ENCODE peak calls at places on chromosomes 6 and 20, in ten cellular contexts. K, S, T, H, I, R, E, P, O and N are unnamed samples.

GRCh38 chr20:20731000-20731944 is 18.8 kb upstream of the RALGAPA2 start:
- DNase-seq in K (no peak), S (no peak), T (no peak), H (no peak), I (no peak), R (no peak), E (no peak), P (peak), O (no peak), N (no peak)

GRCh38 chr6:93566285-93566684 is 146.9 kb upstream of the EPHA7 start:
- DNase-seq in K (no peak), S (no peak), T (no peak), H (no peak), I (no peak), R (no peak), E (no peak), P (no peak), O (no peak), N (no peak)

GRCh38 chr6:34627296-34627695 is 69.3 kb downstream of the ILRUN start:
- DNase-seq in K (no peak), S (no peak), T (no peak), H (no peak), I (no peak), R (no peak), E (no peak), P (no peak), O (no peak), N (no peak)

GRCh38 chr6:126548301-126548700 is 208.4 kb downstream of the CENPW start:
- DNase-seq in K (no peak), S (no peak), T (peak), H (no peak), I (no peak), R (peak), E (no peak), P (peak), O (no peak), N (no peak)

GRCh38 chr6:21200056-21200870 is 393.3 kb upstream of the SOX4 start:
- DNase-seq in K (no peak), S (no peak), T (no peak), H (peak), I (peak), R (no peak), E (no peak), P (no peak), O (no peak), N (no peak)

GRCh38 chr6:161379828-161380598 is 106.2 kb upstream of the AGPAT4 start:
- DNase-seq in K (no peak), S (no peak), T (no peak), H (peak), I (no peak), R (no peak), E (peak), P (peak), O (no peak), N (peak)

GRCh38 chr6:117264487-117265424 is 602 bp upstream of the VGLL2 start:
- DNase-seq in K (no peak), S (no peak), T (no peak), H (no peak), I (peak), R (peak), E (no peak), P (no peak), O (no peak), N (no peak)

GRCh38 chr20:23492292-23492691 is 1.4 kb downstream of the CST8 start:
- DNase-seq in K (no peak), S (no peak), T (no peak), H (no peak), I (no peak), R (no peak), E (no peak), P (no peak), O (no peak), N (no peak)

GRCh38 chr6:147283460-147283859 is 79.2 kb downstream of the STXBP5 start:
- DNase-seq in K (no peak), S (no peak), T (peak), H (no peak), I (no peak), R (no peak), E (no peak), P (peak), O (no peak), N (no peak)

GRCh38 chr6:27133281-27134227 is 113.9 kb upstream of the PRSS16 start:
- DNase-seq in K (peak), S (peak), T (no peak), H (peak), I (peak), R (peak), E (peak), P (peak), O (peak), N (peak)

GRCh38 chr6:25450469-25451198 is 171.5 kb downstream of the CARMIL1 start:
- DNase-seq in K (no peak), S (no peak), T (no peak), H (no peak), I (no peak), R (no peak), E (no peak), P (no peak), O (no peak), N (no peak)

GRCh38 chr20:63402178-63402859 is 41.2 kb upstream of the CHRNA4 start:
- DNase-seq in K (no peak), S (peak), T (no peak), H (no peak), I (peak), R (no peak), E (no peak), P (no peak), O (no peak), N (no peak)

GRCh38 chr20:4633780-4634179 is 87.9 kb upstream of the PRND start:
- DNase-seq in K (no peak), S (peak), T (peak), H (peak), I (no peak), R (peak), E (no peak), P (peak), O (no peak), N (no peak)

GRCh38 chr6:37254881-37255280 is 2.7 kb upstream of the TBC1D22B start:
- DNase-seq in K (no peak), S (no peak), T (no peak), H (no peak), I (no peak), R (no peak), E (no peak), P (no peak), O (no peak), N (no peak)

GRCh38 chr6:130215526-130215925 is 7.2 kb downstream of the SAMD3 start:
- DNase-seq in K (no peak), S (no peak), T (no peak), H (no peak), I (no peak), R (no peak), E (no peak), P (no peak), O (no peak), N (peak)

GRCh38 chr6:15887491-15888461 is 224.9 kb upstream of the DTNBP1 start:
- DNase-seq in K (no peak), S (no peak), T (no peak), H (no peak), I (no peak), R (no peak), E (no peak), P (no peak), O (no peak), N (no peak)

GRCh38 chr6:159746759-159747158 is 15.1 kb upstream of the ACAT2 start:
- DNase-seq in K (no peak), S (no peak), T (no peak), H (no peak), I (no peak), R (no peak), E (no peak), P (no peak), O (no peak), N (no peak)

GRCh38 chr20:37565134-37565811 is 37.6 kb upstream of the BLCAP start:
- DNase-seq in K (peak), S (no peak), T (no peak), H (no peak), I (peak), R (no peak), E (no peak), P (no peak), O (no peak), N (no peak)

GRCh38 chr6:4358414-4359107 is 223.2 kb upstream of the ECI2 start:
- DNase-seq in K (no peak), S (peak), T (peak), H (peak), I (no peak), R (peak), E (peak), P (peak), O (peak), N (peak)

GRCh38 chr6:153131037-153131981 is at the start of gene RGS17:
- DNase-seq in K (peak), S (peak), T (peak), H (peak), I (peak), R (peak), E (peak), P (peak), O (peak), N (peak)

GRCh38 chr20:48782901-48783308 is 44.9 kb downstream of the PREX1 start:
- DNase-seq in K (no peak), S (no peak), T (no peak), H (no peak), I (no peak), R (no peak), E (no peak), P (no peak), O (no peak), N (no peak)

GRCh38 chr20:64143018-64143801 is 21.0 kb upstream of the MYT1 start:
- DNase-seq in K (no peak), S (no peak), T (no peak), H (no peak), I (no peak), R (no peak), E (no peak), P (no peak), O (no peak), N (no peak)

GRCh38 chr20:25088267-25088666 is 6.3 kb upstream of the VSX1 start:
- DNase-seq in K (no peak), S (no peak), T (no peak), H (no peak), I (no peak), R (no peak), E (no peak), P (no peak), O (no peak), N (no peak)

GRCh38 chr20:24701027-24701426 is 231.6 kb downstream of the SYNDIG1 start:
- DNase-seq in K (no peak), S (no peak), T (no peak), H (no peak), I (no peak), R (no peak), E (no peak), P (no peak), O (no peak), N (no peak)

GRCh38 chr6:36404164-36404563 is 16.7 kb upstream of the ETV7 start:
- DNase-seq in K (no peak), S (no peak), T (no peak), H (no peak), I (no peak), R (no peak), E (no peak), P (no peak), O (no peak), N (no peak)

GRCh38 chr6:117547688-117548621 is 54.4 kb downstream of the GOPC start:
- DNase-seq in K (no peak), S (no peak), T (no peak), H (peak), I (peak), R (peak), E (peak), P (peak), O (peak), N (no peak)

GRCh38 chr6:93523365-93523764 is 104.0 kb upstream of the EPHA7 start:
- DNase-seq in K (no peak), S (no peak), T (no peak), H (no peak), I (no peak), R (no peak), E (no peak), P (no peak), O (no peak), N (peak)

GRCh38 chr6:7157752-7158616 is 50.2 kb downstream of the RREB1 start:
- DNase-seq in K (no peak), S (no peak), T (no peak), H (no peak), I (no peak), R (peak), E (no peak), P (no peak), O (no peak), N (peak)

GRCh38 chr6:93319304-93319703 is 100.1 kb downstream of the EPHA7 start:
- DNase-seq in K (no peak), S (no peak), T (no peak), H (no peak), I (no peak), R (no peak), E (no peak), P (no peak), O (no peak), N (no peak)

GRCh38 chr6:166386111-166386510 is 3.4 kb upstream of the MPC1 start:
- DNase-seq in K (no peak), S (no peak), T (no peak), H (no peak), I (no peak), R (no peak), E (no peak), P (no peak), O (no peak), N (no peak)

GRCh38 chr6:2754396-2754795 is 3.7 kb upstream of the MYLK4 start:
- DNase-seq in K (no peak), S (no peak), T (no peak), H (no peak), I (no peak), R (no peak), E (no peak), P (no peak), O (no peak), N (no peak)

GRCh38 chr6:72216222-72217106 is 330.1 kb downstream of the RIMS1 start:
- DNase-seq in K (no peak), S (no peak), T (no peak), H (no peak), I (peak), R (no peak), E (no peak), P (no peak), O (no peak), N (no peak)

GRCh38 chr6:148559848-148560433 is 186.9 kb upstream of the UST start:
- DNase-seq in K (peak), S (peak), T (peak), H (peak), I (peak), R (peak), E (peak), P (peak), O (peak), N (peak)

GRCh38 chr6:37920667-37921066 is 101.1 kb downstream of the ZFAND3 start:
- DNase-seq in K (no peak), S (peak), T (no peak), H (no peak), I (peak), R (no peak), E (no peak), P (no peak), O (no peak), N (no peak)

GRCh38 chr20:40540163-40540562 is 148.9 kb downstream of the MAFB start:
- DNase-seq in K (no peak), S (no peak), T (no peak), H (no peak), I (no peak), R (no peak), E (no peak), P (no peak), O (no peak), N (no peak)

GRCh38 chr6:158024566-158025297 is 43.1 kb downstream of the SYNJ2 start:
- DNase-seq in K (no peak), S (no peak), T (no peak), H (no peak), I (no peak), R (no peak), E (peak), P (no peak), O (no peak), N (no peak)